ENCODE peak calls at places on chromosomes 5 and 9, in five cellular contexts. S, Q, R, E and X are unnamed samples.

GRCh38 chr5:68565427-68565826 is 349.9 kb downstream of the PIK3R1 start:
- DNase-seq in S (no peak), Q (no peak), R (no peak), E (no peak), X (no peak)

GRCh38 chr9:115615821-115616665 is 498.1 kb upstream of the TNC start:
- DNase-seq in S (no peak), Q (peak), R (peak), E (no peak), X (peak)

GRCh38 chr5:157578079-157578780 is 2.7 kb upstream of the ADAM19 start:
- DNase-seq in S (no peak), Q (no peak), R (no peak), E (no peak), X (no peak)

GRCh38 chr9:126327016-126327749 is 554 bp downstream of the MVB12B start:
- DNase-seq in S (no peak), Q (no peak), R (no peak), E (peak), X (no peak)

GRCh38 chr5:14908195-14908594 is 36.6 kb upstream of the ANKH start:
- DNase-seq in S (no peak), Q (no peak), R (peak), E (no peak), X (no peak)

GRCh38 chr5:86613459-86613858 is 4.3 kb upstream of the COX7C start:
- DNase-seq in S (no peak), Q (no peak), R (peak), E (no peak), X (no peak)

GRCh38 chr5:54390015-54390414 is 65.5 kb upstream of the HSPB3 start:
- DNase-seq in S (no peak), Q (peak), R (peak), E (no peak), X (peak)

GRCh38 chr5:154205441-154206117 is 15.0 kb downstream of the GALNT10 start:
- DNase-seq in S (no peak), Q (peak), R (peak), E (no peak), X (no peak)

GRCh38 chr9:126702501-126703329 is 89.0 kb downstream of the LMX1B start:
- DNase-seq in S (no peak), Q (no peak), R (no peak), E (no peak), X (no peak)

GRCh38 chr9:131046581-131047202 is 37.7 kb downstream of the LAMC3 start:
- DNase-seq in S (peak), Q (peak), R (peak), E (peak), X (no peak)

GRCh38 chr5:55151923-55152842 is 7.8 kb upstream of the GPX8 start:
- DNase-seq in S (no peak), Q (peak), R (peak), E (no peak), X (no peak)

GRCh38 chr9:124468061-124468740 is 17.9 kb downstream of the ADGRD2 start:
- DNase-seq in S (no peak), Q (no peak), R (no peak), E (peak), X (no peak)

GRCh38 chr9:84271887-84272556 is 68.5 kb downstream of the SLC28A3 start:
- DNase-seq in S (no peak), Q (peak), R (peak), E (peak), X (no peak)

GRCh38 chr5:18742830-18743229 is 1108.6 kb downstream of the TAF11L14 start:
- DNase-seq in S (no peak), Q (no peak), R (no peak), E (no peak), X (no peak)
- H3K4me3 ChIP-seq in S (no peak), Q (no peak), R (no peak), E (no peak), X (no peak)

DNA sequence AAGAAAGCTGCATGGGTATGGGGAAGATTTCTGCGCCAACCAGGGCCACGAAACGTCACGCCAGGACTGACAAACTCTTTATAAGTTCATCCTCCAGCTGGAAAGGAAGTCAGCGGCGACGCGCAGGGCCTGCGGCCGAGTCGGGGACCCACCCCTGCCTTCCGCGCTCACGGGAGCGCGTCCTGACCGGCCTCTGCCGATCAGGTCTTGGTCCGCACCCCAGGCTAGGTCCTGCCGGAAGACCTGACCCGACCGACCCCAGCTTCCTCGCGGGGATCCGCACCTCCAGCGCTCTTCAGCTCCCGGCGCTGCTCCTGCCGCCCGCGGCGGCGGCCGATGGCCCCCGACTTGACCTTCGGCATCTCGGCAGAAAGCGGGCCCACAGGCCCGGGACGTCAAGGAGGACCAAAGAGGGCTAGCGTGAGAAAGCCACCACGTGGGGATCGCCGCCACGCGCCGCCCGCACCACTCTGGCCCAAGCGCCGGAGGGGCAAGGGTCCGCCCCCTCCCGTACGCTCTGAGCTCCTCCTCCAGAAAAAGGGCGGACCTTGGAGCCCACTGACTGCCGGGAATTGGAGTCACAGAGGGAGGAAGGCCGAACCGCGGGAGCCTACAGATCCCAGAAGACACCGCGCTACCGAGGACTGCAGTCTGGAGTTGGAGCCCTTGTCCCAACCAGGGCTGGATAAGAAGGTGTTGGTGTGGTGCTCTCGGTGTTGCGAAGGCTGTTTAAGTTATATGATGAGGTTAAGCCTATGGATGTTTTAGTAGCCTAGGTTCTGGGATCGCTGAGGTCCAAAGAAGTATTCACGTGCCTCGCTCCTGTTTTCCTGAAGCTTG is at the start of gene DIMT1:
- DNase-seq in S (peak), Q (peak), R (peak), E (peak), X (peak)
- TF ChIP-seq CTCF in S (no peak), Q (no peak), R (no peak), E (no peak), X (no peak)

GRCh38 chr5:104080646-104081175 is 518.1 kb upstream of the NUDT12 start:
- DNase-seq in S (no peak), Q (no peak), R (no peak), E (no peak), X (no peak)
- H3K4me3 ChIP-seq in S (no peak), Q (no peak), R (no peak), E (no peak), X (peak)

DNA sequence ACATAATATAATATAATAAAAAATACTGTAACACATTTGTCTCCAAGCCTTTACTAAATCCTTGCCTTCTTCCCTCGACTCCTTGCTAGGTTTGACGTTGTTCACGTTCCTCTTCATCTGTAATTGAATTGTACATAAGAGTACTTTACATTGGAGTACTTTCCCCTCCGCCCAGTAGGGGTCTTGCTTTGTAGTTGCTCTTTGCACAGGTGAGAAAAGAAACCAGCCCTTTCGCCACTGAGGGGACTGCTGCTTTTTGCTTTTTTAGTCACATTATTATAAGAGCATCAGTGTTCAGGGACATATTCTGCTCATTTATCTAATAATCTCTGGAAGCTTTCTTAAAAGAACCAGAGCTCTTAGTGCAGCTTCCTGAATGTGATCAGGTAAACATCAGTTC is 115.0 kb downstream of the CETN3 start:
- DNase-seq in S (no peak), Q (no peak), R (no peak), E (no peak), X (no peak)
- TF ChIP-seq CTCF in S (no peak), Q (no peak), R (no peak), E (no peak), X (no peak)

DNA sequence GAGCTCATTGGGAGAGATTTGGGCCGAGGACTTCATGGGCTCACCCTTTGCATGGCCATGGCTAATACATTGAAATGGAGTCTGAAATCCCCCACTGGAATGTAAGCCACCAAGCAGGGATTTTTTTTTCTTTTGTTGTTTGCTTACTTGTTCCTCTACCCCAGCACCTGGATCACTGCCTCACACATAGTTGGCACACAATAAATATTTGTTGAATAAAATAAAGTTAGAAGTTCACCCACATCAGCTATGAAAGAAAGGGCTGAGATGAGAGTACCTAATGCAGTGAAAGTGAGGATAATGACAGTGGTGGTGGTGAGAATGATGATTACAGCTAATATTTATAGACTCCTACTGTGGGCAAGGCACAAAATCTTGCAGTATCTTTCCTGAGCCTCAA is 98.1 kb upstream of the ANXA1 start:
- DNase-seq in S (no peak), Q (no peak), R (no peak), E (no peak), X (no peak)
- H3K4me3 ChIP-seq in S (no peak), Q (no peak), R (no peak), E (no peak), X (no peak)

DNA sequence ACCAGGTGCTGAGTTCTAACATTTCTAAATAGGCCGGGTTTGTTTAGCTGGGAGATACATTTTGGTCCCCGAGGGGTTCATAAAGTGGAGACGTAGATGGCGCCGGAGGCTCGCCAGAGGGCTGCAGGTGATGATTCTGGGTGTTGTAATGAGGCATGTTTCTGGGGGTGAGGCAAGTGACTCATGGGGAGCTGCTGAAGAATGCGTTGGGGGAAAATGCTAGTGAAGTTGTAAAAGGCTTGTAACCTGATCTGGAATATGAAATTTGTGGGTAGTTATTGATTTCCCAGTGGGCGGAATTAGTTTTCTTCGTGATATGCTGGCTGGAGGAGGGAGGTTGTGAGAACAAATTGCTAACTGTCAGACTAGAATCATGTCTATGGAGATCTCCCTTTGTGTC is 158.2 kb downstream of the DOCK2 start:
- DNase-seq in S (no peak), Q (no peak), R (no peak), E (no peak), X (no peak)
- TF ChIP-seq CTCF in S (no peak), Q (no peak), R (no peak), E (no peak), X (no peak)

DNA sequence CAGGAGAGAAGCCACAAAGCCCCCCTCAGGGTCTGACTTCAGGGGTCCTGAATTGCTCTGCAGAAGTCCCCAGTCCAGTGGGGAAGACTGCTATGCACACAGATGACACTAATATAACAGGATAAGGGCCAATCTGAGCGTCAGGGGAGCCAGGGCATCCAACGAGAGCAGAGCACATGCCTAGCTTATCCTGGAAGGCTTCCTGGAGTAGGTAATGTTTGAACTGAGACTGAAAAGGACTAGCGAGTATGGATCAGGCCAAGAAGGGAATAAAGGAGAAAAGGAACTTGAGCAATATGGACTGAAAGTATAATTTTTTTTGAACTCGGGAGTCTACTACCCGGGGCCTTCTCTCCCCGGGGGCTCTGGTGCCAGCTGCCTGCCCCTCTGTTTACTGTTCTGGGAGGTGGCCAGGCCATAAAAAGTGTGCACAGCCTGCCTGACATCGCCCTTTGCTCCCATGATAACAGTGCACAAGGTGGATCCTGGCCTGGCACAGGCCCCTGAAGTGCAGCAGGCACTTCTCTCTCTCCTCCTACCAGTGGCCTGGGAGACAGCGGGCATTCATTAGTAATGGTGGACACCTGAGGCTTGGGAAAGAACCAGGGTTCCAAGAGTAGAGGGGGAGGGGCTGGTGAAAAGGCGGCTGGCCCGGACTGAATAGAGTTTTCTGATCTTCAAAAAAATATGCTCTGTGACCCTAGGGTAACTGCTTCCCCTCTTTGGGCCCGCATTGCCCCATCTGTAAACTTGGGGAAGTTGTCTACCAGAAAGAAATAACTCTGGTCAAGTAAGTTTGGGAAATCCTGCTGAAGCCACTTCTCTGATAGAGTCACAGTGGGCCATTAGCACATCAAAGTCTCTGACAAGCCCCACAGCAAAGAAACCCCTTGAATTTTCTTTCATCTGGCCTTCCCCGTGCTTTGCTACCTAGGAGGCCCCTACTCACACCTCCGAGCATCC is 4.6 kb upstream of the SLC6A7 start:
- DNase-seq in S (peak), Q (no peak), R (no peak), E (no peak), X (no peak)
- H3K4me3 ChIP-seq in S (no peak), Q (no peak), R (no peak), E (no peak), X (no peak)